ENCODE peak calls at places on chromosomes 4 and X, in six cellular contexts. A is NCI-H1436 treated with DMSO at 0.1 percent for 48 hours; Z is endodermal cell; Q is CD4-positive, alpha-beta T cell; R is naive B cell; M is C1 segment of cervical spinal cord. U is an unnamed sample.

GRCh38 chrX:102849396-102849795 is 87.7 kb upstream of the RAB40AL start:
- DNase-seq in A (no peak), Z (no peak), Q (no peak), R (no peak), M (no peak), U (no peak)

GRCh38 chr4:107247738-107248137 is 211.6 kb upstream of the DKK2 start:
- DNase-seq in A (no peak), Z (no peak), Q (no peak), R (no peak), M (no peak), U (no peak)

GRCh38 chr4:913280-913618 is 18.9 kb downstream of the GAK start:
- DNase-seq in A (no peak), Z (no peak), Q (no peak), R (no peak), M (no peak), U (peak)

GRCh38 chrX:107701493-107702121 is 73.3 kb downstream of the PRPS1 start:
- DNase-seq in A (no peak), Z (peak), Q (no peak), R (peak), M (no peak), U (no peak)

GRCh38 chr4:56468097-56468422 is 643 bp downstream of the SRP72 start:
- DNase-seq in A (no peak), Z (peak), Q (peak), R (no peak), M (peak), U (no peak)

GRCh38 chr4:2535386-2536192 is 858 bp upstream of the FAM193A start:
- DNase-seq in A (no peak), Z (peak), Q (peak), R (peak), M (peak), U (peak)

GRCh38 chr4:83961575-83961974 is 425.7 kb downstream of the GPAT3 start:
- DNase-seq in A (no peak), Z (no peak), Q (no peak), R (no peak), M (no peak), U (no peak)

GRCh38 chr4:165384608-165385007 is 5.8 kb downstream of the CPE start:
- DNase-seq in A (no peak), Z (no peak), Q (no peak), R (no peak), M (no peak), U (no peak)

GRCh38 chrX:47243351-47243750 is 10.5 kb downstream of the USP11 start:
- DNase-seq in A (no peak), Z (no peak), Q (no peak), R (no peak), M (no peak), U (no peak)

GRCh38 chr4:40121515-40121914 is 64.9 kb downstream of the N4BP2 start:
- DNase-seq in A (no peak), Z (no peak), Q (no peak), R (no peak), M (no peak), U (no peak)

GRCh38 chr4:118981839-118982381 is 93.3 kb downstream of the SYNPO2 start:
- DNase-seq in A (no peak), Z (peak), Q (peak), R (peak), M (peak), U (no peak)

GRCh38 chr4:145375416-145375815 is 106.2 kb upstream of the SMAD1 start:
- DNase-seq in A (no peak), Z (no peak), Q (no peak), R (no peak), M (no peak), U (no peak)

GRCh38 chr4:137541181-137541580 is 8.9 kb upstream of the PCDH18 start:
- DNase-seq in A (no peak), Z (no peak), Q (no peak), R (no peak), M (no peak), U (no peak)

GRCh38 chr4:84905646-84906045 is 60.8 kb downstream of the WDFY3 start:
- DNase-seq in A (no peak), Z (no peak), Q (no peak), R (no peak), M (no peak), U (no peak)

GRCh38 chr4:1381944-1382541 is 24.2 kb downstream of the NKX1-1 start:
- DNase-seq in A (no peak), Z (peak), Q (no peak), R (no peak), M (no peak), U (no peak)

GRCh38 chrX:131752493-131753198 is 208.8 kb downstream of the OR13H1 start:
- DNase-seq in A (no peak), Z (no peak), Q (no peak), R (peak), M (peak), U (peak)

GRCh38 chrX:46328133-46328532 is 217.1 kb downstream of the ZNF674 start:
- DNase-seq in A (no peak), Z (peak), Q (no peak), R (no peak), M (no peak), U (no peak)

GRCh38 chr4:44425614-44426208 is 22.9 kb downstream of the KCTD8 start:
- DNase-seq in A (no peak), Z (peak), Q (no peak), R (no peak), M (peak), U (no peak)

GRCh38 chrX:68989865-68990606 is 161.2 kb downstream of the EFNB1 start:
- DNase-seq in A (no peak), Z (peak), Q (no peak), R (no peak), M (no peak), U (no peak)

GRCh38 chr4:124980276-124980752 is 267.8 kb upstream of the ANKRD50 start:
- DNase-seq in A (no peak), Z (no peak), Q (no peak), R (no peak), M (no peak), U (no peak)

GRCh38 chrX:40267334-40268118 is 169.8 kb upstream of the BCOR start:
- DNase-seq in A (no peak), Z (no peak), Q (no peak), R (no peak), M (no peak), U (no peak)

GRCh38 chr4:10007436-10007740 is 13.9 kb downstream of the SLC2A9 start:
- DNase-seq in A (no peak), Z (no peak), Q (no peak), R (no peak), M (no peak), U (no peak)

GRCh38 chrX:63658920-63659319 is 126.1 kb downstream of the ARHGEF9 start:
- DNase-seq in A (no peak), Z (no peak), Q (no peak), R (no peak), M (no peak), U (no peak)

GRCh38 chr4:11698846-11699590 is 270.3 kb upstream of the HS3ST1 start:
- DNase-seq in A (no peak), Z (no peak), Q (no peak), R (no peak), M (no peak), U (no peak)

GRCh38 chr4:184548651-184549341 is 74.4 kb upstream of the IRF2 start:
- DNase-seq in A (no peak), Z (peak), Q (no peak), R (no peak), M (no peak), U (no peak)

GRCh38 chr4:100880012-100880411 is 362.2 kb upstream of the EMCN start:
- DNase-seq in A (no peak), Z (peak), Q (no peak), R (no peak), M (no peak), U (no peak)

GRCh38 chr4:57131849-57132745 is 21.9 kb upstream of the IGFBP7 start:
- DNase-seq in A (no peak), Z (peak), Q (no peak), R (no peak), M (no peak), U (no peak)

GRCh38 chr4:85268146-85268545 is 206.8 kb upstream of the ARHGAP24 start:
- DNase-seq in A (no peak), Z (no peak), Q (no peak), R (no peak), M (no peak), U (no peak)

GRCh38 chr4:14193601-14194000 is 566.1 kb upstream of the BOD1L1 start:
- DNase-seq in A (no peak), Z (no peak), Q (no peak), R (no peak), M (no peak), U (no peak)

GRCh38 chr4:156803056-156803455 is 168.5 kb downstream of the PDGFC start:
- DNase-seq in A (no peak), Z (no peak), Q (no peak), R (no peak), M (no peak), U (no peak)

GRCh38 chr4:153735901-153736461 is 23.8 kb downstream of the RNF175 start:
- DNase-seq in A (no peak), Z (no peak), Q (no peak), R (no peak), M (no peak), U (no peak)

GRCh38 chr4:70996014-70996353 is 2.5 kb downstream of the DCK start:
- DNase-seq in A (no peak), Z (no peak), Q (no peak), R (no peak), M (no peak), U (no peak)

GRCh38 chr4:37555324-37555723 is 130.9 kb downstream of the RELL1 start:
- DNase-seq in A (no peak), Z (no peak), Q (no peak), R (no peak), M (no peak), U (no peak)

GRCh38 chr4:140090215-140090731 is 63.7 kb downstream of the MAML3 start:
- DNase-seq in A (no peak), Z (no peak), Q (no peak), R (no peak), M (no peak), U (no peak)

GRCh38 chrX:2823795-2824386 is 4.8 kb upstream of the GYG2 start:
- DNase-seq in A (no peak), Z (peak), Q (no peak), R (no peak), M (no peak), U (no peak)

GRCh38 chr4:99201687-99202086 is 17.4 kb downstream of the ADH6 start:
- DNase-seq in A (no peak), Z (no peak), Q (no peak), R (no peak), M (no peak), U (no peak)

GRCh38 chr4:959338-960139 is 13.8 kb downstream of the DGKQ start:
- DNase-seq in A (no peak), Z (no peak), Q (no peak), R (no peak), M (no peak), U (peak)

GRCh38 chr4:156413411-156413985 is 459.8 kb upstream of the CTSO start:
- DNase-seq in A (no peak), Z (no peak), Q (no peak), R (no peak), M (no peak), U (no peak)

GRCh38 chrX:331145-331771 is 12.7 kb upstream of the GTPBP6 start:
- DNase-seq in A (no peak), Z (peak), Q (no peak), R (no peak), M (no peak), U (peak)